ENCODE peak calls at places on chromosomes 7 and 10, in five cellular contexts. One of them, this sample, is unnamed.

GRCh38 chr7:6380310-6381095 is 67.3 kb downstream of the DAGLB start:
- ATAC-seq in HepG2: no peak
- ATAC-seq in upper lobe of left lung: no peak
- ATAC-seq in GM12878: peak; percentile 22
- ATAC-seq in K562: no peak
- ATAC-seq in this sample: peak; percentile 34

GRCh38 chr7:139737221-139738100 is 40.3 kb downstream of the HIPK2 start:
- ATAC-seq in HepG2: no peak
- ATAC-seq in upper lobe of left lung: no peak
- ATAC-seq in GM12878: no peak
- ATAC-seq in K562: no peak
- ATAC-seq in this sample: no peak

GRCh38 chr7:155692317-155692716 is 47.9 kb downstream of the RBM33 start:
- ATAC-seq in HepG2: peak; percentile 89
- ATAC-seq in upper lobe of left lung: no peak
- ATAC-seq in GM12878: peak; percentile 67
- ATAC-seq in K562: peak; percentile 66
- ATAC-seq in this sample: no peak

GRCh38 chr7:111475959-111476358 is 86.3 kb downstream of the IMMP2L start:
- ATAC-seq in HepG2: no peak
- ATAC-seq in upper lobe of left lung: no peak
- ATAC-seq in GM12878: no peak
- ATAC-seq in K562: peak; percentile 83
- ATAC-seq in this sample: no peak

GRCh38 chr10:60351191-60351853 is 38.4 kb downstream of the ANK3 start:
- ATAC-seq in HepG2: no peak
- ATAC-seq in upper lobe of left lung: no peak
- ATAC-seq in GM12878: peak; percentile 85
- ATAC-seq in K562: peak; percentile 15
- ATAC-seq in this sample: no peak

GRCh38 chr7:130909161-130909836 is 175.3 kb upstream of the KLF14 start:
- ATAC-seq in HepG2: no peak
- ATAC-seq in upper lobe of left lung: no peak
- ATAC-seq in GM12878: no peak
- ATAC-seq in K562: no peak
- ATAC-seq in this sample: no peak

GRCh38 chr10:14247650-14248258 is 83.0 kb downstream of the FRMD4A start:
- ATAC-seq in HepG2: no peak
- ATAC-seq in upper lobe of left lung: no peak
- ATAC-seq in GM12878: no peak
- ATAC-seq in K562: no peak
- ATAC-seq in this sample: peak; percentile 51

GRCh38 chr7:150972094-150972493 is 6.0 kb downstream of the KCNH2 start:
- ATAC-seq in HepG2: peak; percentile 11
- ATAC-seq in upper lobe of left lung: peak; percentile 15
- ATAC-seq in GM12878: no peak
- ATAC-seq in K562: no peak
- ATAC-seq in this sample: peak; percentile 87

GRCh38 chr7:151839511-151839921 is 37.4 kb downstream of the PRKAG2 start:
- ATAC-seq in HepG2: peak; percentile 17
- ATAC-seq in upper lobe of left lung: no peak
- ATAC-seq in GM12878: no peak
- ATAC-seq in K562: peak; percentile 22
- ATAC-seq in this sample: no peak

GRCh38 chr7:26165950-26166680 is 14.1 kb downstream of the NFE2L3 start:
- ATAC-seq in HepG2: no peak
- ATAC-seq in upper lobe of left lung: no peak
- ATAC-seq in GM12878: no peak
- ATAC-seq in K562: peak; percentile 78
- ATAC-seq in this sample: no peak

GRCh38 chr10:96851281-96851680 is 19.2 kb downstream of the LCOR start:
- ATAC-seq in HepG2: no peak
- ATAC-seq in upper lobe of left lung: no peak
- ATAC-seq in GM12878: no peak
- ATAC-seq in K562: no peak
- ATAC-seq in this sample: no peak
- TF ChIP-seq EP300 in HepG2: no peak
- TF ChIP-seq EP300 in upper lobe of left lung: no peak
- TF ChIP-seq EP300 in GM12878: no peak
- TF ChIP-seq EP300 in K562: no peak
- TF ChIP-seq EP300 in this sample: no peak

GRCh38 chr10:79468841-79469585 is 23.6 kb upstream of the ZCCHC24 start:
- ATAC-seq in HepG2: no peak
- ATAC-seq in upper lobe of left lung: no peak
- ATAC-seq in GM12878: no peak
- ATAC-seq in K562: peak; percentile 9
- ATAC-seq in this sample: no peak
- TF ChIP-seq POLR2AphosphoS5 in HepG2: no peak
- TF ChIP-seq POLR2AphosphoS5 in upper lobe of left lung: no peak
- TF ChIP-seq POLR2AphosphoS5 in GM12878: no peak
- TF ChIP-seq POLR2AphosphoS5 in K562: no peak
- TF ChIP-seq POLR2AphosphoS5 in this sample: no peak

GRCh38 chr7:116861717-116862116 is 670 bp upstream of the CAPZA2 start:
- ATAC-seq in HepG2: no peak
- ATAC-seq in upper lobe of left lung: no peak
- ATAC-seq in GM12878: no peak
- ATAC-seq in K562: no peak
- ATAC-seq in this sample: no peak

GRCh38 chr7:116864084-116864483 is 1.7 kb downstream of the CAPZA2 start:
- ATAC-seq in HepG2: no peak
- ATAC-seq in upper lobe of left lung: no peak
- ATAC-seq in GM12878: no peak
- ATAC-seq in K562: peak; percentile 2
- ATAC-seq in this sample: no peak

GRCh38 chr7:116863168-116863670 is 832 bp downstream of the CAPZA2 start:
- ATAC-seq in HepG2: peak; percentile 38
- ATAC-seq in upper lobe of left lung: no peak
- ATAC-seq in GM12878: peak; percentile 4
- ATAC-seq in K562: peak; percentile 30
- ATAC-seq in this sample: no peak

GRCh38 chr7:116859323-116859722 is 3.1 kb upstream of the CAPZA2 start:
- ATAC-seq in HepG2: no peak
- ATAC-seq in upper lobe of left lung: no peak
- ATAC-seq in GM12878: no peak
- ATAC-seq in K562: no peak
- ATAC-seq in this sample: no peak

DNA sequence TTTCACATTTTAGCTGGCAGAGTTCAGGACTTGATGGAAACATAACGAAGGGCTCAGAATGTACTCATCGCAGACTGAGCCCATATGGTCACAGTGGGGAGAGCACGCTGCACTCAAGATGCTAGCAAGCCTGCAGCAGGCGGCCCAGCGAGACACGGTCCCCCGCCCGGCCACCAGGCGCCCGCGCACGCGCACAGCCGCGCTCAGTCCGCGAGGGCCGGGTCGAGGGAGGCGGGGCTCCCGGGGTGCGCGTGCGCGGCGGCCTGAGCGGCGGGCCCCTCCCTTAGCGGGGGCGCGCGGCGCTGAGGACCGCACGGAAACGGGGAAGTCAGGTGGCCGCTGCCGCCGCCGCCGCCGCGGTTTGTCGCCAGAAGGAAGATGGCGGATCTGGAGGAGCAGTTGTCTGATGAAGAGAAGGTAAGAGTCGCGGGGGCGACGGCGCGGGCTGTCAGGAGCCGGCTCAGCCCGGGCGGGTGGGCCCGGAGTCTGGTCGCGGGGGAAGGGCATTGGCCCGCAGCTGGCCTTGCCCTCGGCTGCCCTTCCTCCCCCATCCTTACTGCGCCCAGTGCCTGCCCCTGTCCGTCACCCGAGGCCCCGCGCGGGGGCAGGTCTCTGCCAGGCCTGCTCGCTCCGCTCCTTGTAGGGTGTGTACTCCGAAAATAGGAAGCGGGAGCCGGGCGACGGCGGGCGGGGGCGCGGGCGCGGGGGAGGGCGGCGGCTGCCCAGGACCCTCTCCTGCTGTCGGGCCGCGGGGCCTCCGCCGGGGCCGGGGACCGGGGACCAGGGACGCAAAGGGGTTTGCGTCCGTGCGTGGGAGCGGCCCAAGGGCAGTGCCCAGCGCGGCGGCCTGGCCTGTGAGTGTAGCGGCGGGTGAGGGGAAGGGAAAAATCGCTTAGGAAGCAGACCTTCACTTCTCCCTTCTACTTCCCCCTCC is at the start of gene CAPZA2:
- ATAC-seq in HepG2: peak; percentile 92
- ATAC-seq in upper lobe of left lung: peak; percentile 97
- ATAC-seq in GM12878: peak; percentile 91
- ATAC-seq in K562: peak; percentile 88
- ATAC-seq in this sample: peak; percentile 97
- TF ChIP-seq EP300 in HepG2: no peak
- TF ChIP-seq EP300 in upper lobe of left lung: no peak
- TF ChIP-seq EP300 in GM12878: no peak
- TF ChIP-seq EP300 in K562: peak; percentile 19
- TF ChIP-seq EP300 in this sample: no peak

DNA sequence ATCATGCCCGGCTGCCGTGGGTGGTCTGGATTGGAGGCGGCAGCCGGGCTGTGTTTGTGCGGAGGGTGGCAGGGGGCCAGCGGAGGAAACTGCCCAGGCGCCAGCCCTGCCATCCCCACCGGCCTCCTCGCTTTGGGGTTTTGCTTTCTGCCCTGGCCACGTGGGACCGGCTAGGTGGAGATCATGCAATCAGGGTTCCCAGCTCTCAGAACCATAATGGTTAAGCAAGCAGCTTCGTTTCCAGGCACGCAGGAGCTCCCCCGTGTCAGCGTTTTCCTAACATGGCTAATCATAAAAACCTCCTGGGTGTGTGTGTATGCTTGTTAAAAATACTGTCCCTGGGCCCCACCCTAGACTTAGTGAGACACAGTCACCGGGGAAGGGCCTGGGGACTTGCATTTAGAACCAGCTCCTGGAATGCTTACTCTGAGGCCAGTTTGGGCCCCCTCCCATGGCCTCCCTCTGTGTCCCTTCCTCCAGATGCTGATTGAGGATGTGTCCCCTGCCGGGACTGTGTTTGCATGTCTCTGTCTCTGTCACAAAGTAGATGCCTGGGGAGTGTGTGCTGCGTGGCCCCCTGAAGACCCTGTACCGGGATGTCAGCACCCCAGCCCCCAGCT is 119.3 kb downstream of the CUX1 start:
- ATAC-seq in HepG2: no peak
- ATAC-seq in upper lobe of left lung: peak; percentile 54
- ATAC-seq in GM12878: no peak
- ATAC-seq in K562: peak; percentile 43
- ATAC-seq in this sample: peak; percentile 70
- TF ChIP-seq POLR2AphosphoS5 in HepG2: no peak
- TF ChIP-seq POLR2AphosphoS5 in upper lobe of left lung: no peak
- TF ChIP-seq POLR2AphosphoS5 in GM12878: no peak
- TF ChIP-seq POLR2AphosphoS5 in K562: no peak
- TF ChIP-seq POLR2AphosphoS5 in this sample: peak; percentile 49

This sample was measured in gastroesophageal sphincter.